ENCODE peak calls at places on chromosomes 2 and 18, in seven cellular contexts. One of them, this sample, is unnamed.

GRCh38 chr2:236643480-236643879 is 73.9 kb downstream of the ACKR3 start:
- DNase-seq in stomach: no peak
- DNase-seq in OCI-M1: no peak
- DNase-seq in GM18507: no peak
- DNase-seq in cerebellum: no peak
- DNase-seq in activated CD4-positive, alpha-beta T cell treated with anti-CD3 and anti-CD28 coated beads, Interleukin-2, amount 50 U/mL, for 24 hours: no peak
- DNase-seq in LHCN-M2: no peak
- DNase-seq in this sample: no peak

GRCh38 chr2:147345246-147345645 is 499.6 kb upstream of the ACVR2A start:
- DNase-seq in GM18507: no peak
- DNase-seq in cerebellum: no peak
- DNase-seq in OCI-M1: no peak
- DNase-seq in stomach: no peak
- DNase-seq in LHCN-M2: peak
- DNase-seq in activated CD4-positive, alpha-beta T cell treated with anti-CD3 and anti-CD28 coated beads, Interleukin-2, amount 50 U/mL, for 24 hours: no peak
- DNase-seq in this sample: no peak

GRCh38 chr2:15242936-15243461 is 318.1 kb downstream of the NBAS start:
- DNase-seq in cerebellum: no peak
- DNase-seq in LHCN-M2: peak
- DNase-seq in GM18507: no peak
- DNase-seq in stomach: no peak
- DNase-seq in OCI-M1: peak
- DNase-seq in activated CD4-positive, alpha-beta T cell treated with anti-CD3 and anti-CD28 coated beads, Interleukin-2, amount 50 U/mL, for 24 hours: no peak
- DNase-seq in this sample: no peak

GRCh38 chr2:48145845-48146452 is 239.7 kb upstream of the FBXO11 start:
- DNase-seq in OCI-M1: peak
- DNase-seq in cerebellum: no peak
- DNase-seq in GM18507: no peak
- DNase-seq in stomach: no peak
- DNase-seq in LHCN-M2: no peak
- DNase-seq in activated CD4-positive, alpha-beta T cell treated with anti-CD3 and anti-CD28 coated beads, Interleukin-2, amount 50 U/mL, for 24 hours: no peak
- DNase-seq in this sample: peak

GRCh38 chr2:48699377-48699951 is 56.1 kb downstream of the LHCGR start:
- DNase-seq in LHCN-M2: peak
- DNase-seq in OCI-M1: no peak
- DNase-seq in cerebellum: no peak
- DNase-seq in GM18507: no peak
- DNase-seq in activated CD4-positive, alpha-beta T cell treated with anti-CD3 and anti-CD28 coated beads, Interleukin-2, amount 50 U/mL, for 24 hours: no peak
- DNase-seq in stomach: no peak
- DNase-seq in this sample: no peak

GRCh38 chr2:230942371-230942770 is 17.3 kb upstream of the GPR55 start:
- DNase-seq in GM18507: no peak
- DNase-seq in stomach: peak
- DNase-seq in activated CD4-positive, alpha-beta T cell treated with anti-CD3 and anti-CD28 coated beads, Interleukin-2, amount 50 U/mL, for 24 hours: no peak
- DNase-seq in OCI-M1: no peak
- DNase-seq in LHCN-M2: no peak
- DNase-seq in cerebellum: no peak
- DNase-seq in this sample: no peak

GRCh38 chr18:62586781-62587487 is 64.1 kb downstream of the ZCCHC2 start:
- DNase-seq in LHCN-M2: no peak
- DNase-seq in GM18507: no peak
- DNase-seq in activated CD4-positive, alpha-beta T cell treated with anti-CD3 and anti-CD28 coated beads, Interleukin-2, amount 50 U/mL, for 24 hours: no peak
- DNase-seq in cerebellum: no peak
- DNase-seq in stomach: no peak
- DNase-seq in OCI-M1: no peak
- DNase-seq in this sample: no peak

GRCh38 chr2:42659601-42660000 is 91.2 kb downstream of the MTA3 start:
- DNase-seq in GM18507: no peak
- DNase-seq in cerebellum: no peak
- DNase-seq in activated CD4-positive, alpha-beta T cell treated with anti-CD3 and anti-CD28 coated beads, Interleukin-2, amount 50 U/mL, for 24 hours: no peak
- DNase-seq in OCI-M1: no peak
- DNase-seq in stomach: no peak
- DNase-seq in LHCN-M2: no peak
- DNase-seq in this sample: no peak

GRCh38 chr2:15673919-15674636 is 82.4 kb downstream of the DDX1 start:
- DNase-seq in cerebellum: no peak
- DNase-seq in GM18507: no peak
- DNase-seq in OCI-M1: peak
- DNase-seq in activated CD4-positive, alpha-beta T cell treated with anti-CD3 and anti-CD28 coated beads, Interleukin-2, amount 50 U/mL, for 24 hours: no peak
- DNase-seq in LHCN-M2: no peak
- DNase-seq in stomach: no peak
- DNase-seq in this sample: peak

GRCh38 chr2:26585100-26585499 is 56.1 kb downstream of the CIB4 start:
- DNase-seq in activated CD4-positive, alpha-beta T cell treated with anti-CD3 and anti-CD28 coated beads, Interleukin-2, amount 50 U/mL, for 24 hours: no peak
- DNase-seq in OCI-M1: no peak
- DNase-seq in cerebellum: no peak
- DNase-seq in LHCN-M2: no peak
- DNase-seq in GM18507: no peak
- DNase-seq in stomach: no peak
- DNase-seq in this sample: peak

GRCh38 chr2:86445436-86445835 is 4.3 kb downstream of the KDM3A start:
- DNase-seq in OCI-M1: no peak
- DNase-seq in cerebellum: no peak
- DNase-seq in GM18507: no peak
- DNase-seq in stomach: no peak
- DNase-seq in LHCN-M2: no peak
- DNase-seq in activated CD4-positive, alpha-beta T cell treated with anti-CD3 and anti-CD28 coated beads, Interleukin-2, amount 50 U/mL, for 24 hours: no peak
- DNase-seq in this sample: no peak

GRCh38 chr2:120748741-120749140 is 13.1 kb downstream of the GLI2 start:
- DNase-seq in GM18507: no peak
- DNase-seq in OCI-M1: no peak
- DNase-seq in cerebellum: no peak
- DNase-seq in activated CD4-positive, alpha-beta T cell treated with anti-CD3 and anti-CD28 coated beads, Interleukin-2, amount 50 U/mL, for 24 hours: no peak
- DNase-seq in stomach: no peak
- DNase-seq in LHCN-M2: no peak
- DNase-seq in this sample: no peak

GRCh38 chr2:106020821-106021316 is 173.2 kb downstream of the UXS1 start:
- DNase-seq in GM18507: no peak
- DNase-seq in LHCN-M2: peak
- DNase-seq in cerebellum: peak
- DNase-seq in OCI-M1: no peak
- DNase-seq in activated CD4-positive, alpha-beta T cell treated with anti-CD3 and anti-CD28 coated beads, Interleukin-2, amount 50 U/mL, for 24 hours: no peak
- DNase-seq in stomach: no peak
- DNase-seq in this sample: no peak

GRCh38 chr2:145729993-145730770 is 1210.3 kb upstream of the ZEB2 start:
- DNase-seq in GM18507: no peak
- DNase-seq in cerebellum: no peak
- DNase-seq in LHCN-M2: no peak
- DNase-seq in stomach: no peak
- DNase-seq in OCI-M1: peak
- DNase-seq in activated CD4-positive, alpha-beta T cell treated with anti-CD3 and anti-CD28 coated beads, Interleukin-2, amount 50 U/mL, for 24 hours: no peak
- DNase-seq in this sample: no peak

GRCh38 chr2:85053802-85054201 is 79.4 kb upstream of the TCF7L1 start:
- DNase-seq in LHCN-M2: peak
- DNase-seq in cerebellum: no peak
- DNase-seq in OCI-M1: no peak
- DNase-seq in activated CD4-positive, alpha-beta T cell treated with anti-CD3 and anti-CD28 coated beads, Interleukin-2, amount 50 U/mL, for 24 hours: no peak
- DNase-seq in GM18507: no peak
- DNase-seq in stomach: no peak
- DNase-seq in this sample: no peak

GRCh38 chr2:130369589-130370341 is 13.9 kb downstream of the PTPN18 start:
- DNase-seq in GM18507: no peak
- DNase-seq in LHCN-M2: no peak
- DNase-seq in activated CD4-positive, alpha-beta T cell treated with anti-CD3 and anti-CD28 coated beads, Interleukin-2, amount 50 U/mL, for 24 hours: no peak
- DNase-seq in OCI-M1: no peak
- DNase-seq in cerebellum: no peak
- DNase-seq in stomach: no peak
- DNase-seq in this sample: no peak

GRCh38 chr2:235543126-235543750 is 49.4 kb downstream of the AGAP1 start:
- DNase-seq in GM18507: no peak
- DNase-seq in LHCN-M2: no peak
- DNase-seq in stomach: peak
- DNase-seq in cerebellum: no peak
- DNase-seq in OCI-M1: no peak
- DNase-seq in activated CD4-positive, alpha-beta T cell treated with anti-CD3 and anti-CD28 coated beads, Interleukin-2, amount 50 U/mL, for 24 hours: no peak
- DNase-seq in this sample: no peak

GRCh38 chr2:216553093-216553478 is 54.4 kb downstream of the RPL37A start:
- DNase-seq in stomach: no peak
- DNase-seq in cerebellum: no peak
- DNase-seq in GM18507: no peak
- DNase-seq in OCI-M1: no peak
- DNase-seq in activated CD4-positive, alpha-beta T cell treated with anti-CD3 and anti-CD28 coated beads, Interleukin-2, amount 50 U/mL, for 24 hours: no peak
- DNase-seq in LHCN-M2: no peak
- DNase-seq in this sample: no peak

GRCh38 chr2:51000849-51001617 is 30.9 kb downstream of the NRXN1 start:
- DNase-seq in stomach: no peak
- DNase-seq in GM18507: no peak
- DNase-seq in activated CD4-positive, alpha-beta T cell treated with anti-CD3 and anti-CD28 coated beads, Interleukin-2, amount 50 U/mL, for 24 hours: no peak
- DNase-seq in cerebellum: no peak
- DNase-seq in OCI-M1: peak
- DNase-seq in LHCN-M2: no peak
- DNase-seq in this sample: no peak

GRCh38 chr2:62145478-62146100 is 50.3 kb upstream of the B3GNT2 start:
- DNase-seq in OCI-M1: peak
- DNase-seq in cerebellum: no peak
- DNase-seq in activated CD4-positive, alpha-beta T cell treated with anti-CD3 and anti-CD28 coated beads, Interleukin-2, amount 50 U/mL, for 24 hours: no peak
- DNase-seq in stomach: no peak
- DNase-seq in GM18507: no peak
- DNase-seq in LHCN-M2: no peak
- DNase-seq in this sample: no peak

GRCh38 chr2:30269771-30270145 is 38.4 kb downstream of the LBH start:
- DNase-seq in OCI-M1: no peak
- DNase-seq in stomach: no peak
- DNase-seq in LHCN-M2: no peak
- DNase-seq in cerebellum: no peak
- DNase-seq in activated CD4-positive, alpha-beta T cell treated with anti-CD3 and anti-CD28 coated beads, Interleukin-2, amount 50 U/mL, for 24 hours: no peak
- DNase-seq in GM18507: no peak
- DNase-seq in this sample: no peak

GRCh38 chr2:61530365-61531148 is 7.6 kb downstream of the XPO1 start:
- DNase-seq in stomach: no peak
- DNase-seq in GM18507: no peak
- DNase-seq in LHCN-M2: no peak
- DNase-seq in activated CD4-positive, alpha-beta T cell treated with anti-CD3 and anti-CD28 coated beads, Interleukin-2, amount 50 U/mL, for 24 hours: no peak
- DNase-seq in OCI-M1: peak
- DNase-seq in cerebellum: no peak
- DNase-seq in this sample: no peak

GRCh38 chr18:6607348-6607747 is 122.2 kb upstream of the ARHGAP28 start:
- DNase-seq in GM18507: no peak
- DNase-seq in activated CD4-positive, alpha-beta T cell treated with anti-CD3 and anti-CD28 coated beads, Interleukin-2, amount 50 U/mL, for 24 hours: no peak
- DNase-seq in cerebellum: no peak
- DNase-seq in LHCN-M2: no peak
- DNase-seq in stomach: no peak
- DNase-seq in OCI-M1: no peak
- DNase-seq in this sample: no peak

GRCh38 chr18:32317651-32318050 is 127.8 kb downstream of the MEP1B start:
- DNase-seq in cerebellum: no peak
- DNase-seq in stomach: no peak
- DNase-seq in LHCN-M2: peak
- DNase-seq in activated CD4-positive, alpha-beta T cell treated with anti-CD3 and anti-CD28 coated beads, Interleukin-2, amount 50 U/mL, for 24 hours: no peak
- DNase-seq in GM18507: no peak
- DNase-seq in OCI-M1: no peak
- DNase-seq in this sample: no peak

This sample was measured in upper lobe of left lung.